ENCODE peak calls at places on chromosome X, in eight cellular contexts. U is MM.1S; Z is Right ventricle myocardium inferior; F is Kasumi-1; K is naive thymus-derived CD8-positive, alpha-beta T cell; C is GM23248; X is effector memory CD8-positive, alpha-beta T cell; Y is NCI-H1105. G is an unnamed sample.

GRCh38 chrX:46759645-46759974 is 692 bp upstream of the SLC9A7 start:
- DNase-seq in U (no peak), Z (no peak), F (peak), K (no peak), C (peak), X (no peak), Y (no peak), G (no peak)

GRCh38 chrX:47311857-47312774 is 58.3 kb upstream of the ZNF157 start:
- DNase-seq in U (no peak), Z (no peak), F (peak), K (peak), C (peak), X (peak), Y (no peak), G (peak)

GRCh38 chrX:107324493-107325310 is 118.3 kb downstream of the DNAAF6 start:
- DNase-seq in U (peak), Z (no peak), F (peak), K (no peak), C (peak), X (no peak), Y (no peak), G (peak)

GRCh38 chrX:50747471-50747900 is 66.5 kb downstream of the SHROOM4 start:
- DNase-seq in U (no peak), Z (no peak), F (peak), K (no peak), C (peak), X (no peak), Y (no peak), G (peak)

GRCh38 chrX:29662759-29663503 is 552.4 kb upstream of the MAGEB2 start:
- DNase-seq in U (no peak), Z (no peak), F (no peak), K (no peak), C (peak), X (no peak), Y (no peak), G (peak)

GRCh38 chrX:12446342-12447075 is 308.2 kb downstream of the FRMPD4 start:
- DNase-seq in U (no peak), Z (no peak), F (no peak), K (no peak), C (no peak), X (no peak), Y (no peak), G (no peak)

GRCh38 chrX:42988700-42989099 is 210.7 kb upstream of the PPP1R2C start:
- DNase-seq in U (no peak), Z (no peak), F (no peak), K (no peak), C (no peak), X (no peak), Y (no peak), G (no peak)

GRCh38 chrX:33106737-33107136 is 104.6 kb downstream of the DMD start:
- DNase-seq in U (no peak), Z (no peak), F (no peak), K (no peak), C (no peak), X (no peak), Y (no peak), G (no peak)

GRCh38 chrX:99914676-99915075 is 495.4 kb downstream of the PCDH19 start:
- DNase-seq in U (no peak), Z (no peak), F (no peak), K (no peak), C (no peak), X (no peak), Y (peak), G (no peak)

GRCh38 chrX:139739138-139739537 is 31.2 kb upstream of the MCF2 start:
- DNase-seq in U (peak), Z (no peak), F (no peak), K (no peak), C (peak), X (peak), Y (no peak), G (no peak)